ENCODE peak calls at places on chromosomes 16 and 17, in eight cellular contexts. I is stomach, W is K562, R is GM23338, T is prostate gland, S is endothelial cell of umbilical vein, F is GM12891, J is H1. P is an unnamed sample.

GRCh38 chr17:32688221-32688620 is 188.7 kb downstream of the MYO1D start:
- DNase-seq in I (no peak), W (no peak), R (no peak), T (no peak), S (peak), F (no peak), J (no peak), P (no peak)

GRCh38 chr16:86227801-86228200 is 282.5 kb upstream of the FOXF1 start:
- DNase-seq in I (peak), W (no peak), R (no peak), T (no peak), S (no peak), F (no peak), J (no peak), P (no peak)

GRCh38 chr17:74432484-74433391 is 850 bp downstream of the GPRC5C start:
- DNase-seq in I (no peak), W (no peak), R (peak), T (no peak), S (no peak), F (no peak), J (no peak), P (no peak)

GRCh38 chr17:49003557-49004511 is 6.6 kb downstream of the IGF2BP1 start:
- DNase-seq in I (no peak), W (peak), R (peak), T (no peak), S (peak), F (no peak), J (no peak), P (peak)

GRCh38 chr16:71426069-71426879 is 15.6 kb downstream of the TLE7 start:
- DNase-seq in I (no peak), W (peak), R (peak), T (peak), S (peak), F (peak), J (peak), P (no peak)

GRCh38 chr17:2244545-2245525 is 58.8 kb downstream of the SMG6 start:
- DNase-seq in I (peak), W (peak), R (peak), T (peak), S (peak), F (peak), J (peak), P (no peak)

GRCh38 chr16:46885960-46886763 is 2.0 kb downstream of the GPT2 start:
- DNase-seq in I (peak), W (no peak), R (peak), T (peak), S (no peak), F (no peak), J (no peak), P (no peak)

GRCh38 chr16:85935957-85936760 is 37.2 kb downstream of the IRF8 start:
- DNase-seq in I (no peak), W (no peak), R (no peak), T (no peak), S (no peak), F (peak), J (no peak), P (no peak)

GRCh38 chr16:58451263-58451662 is 48.7 kb upstream of the NDRG4 start:
- DNase-seq in I (no peak), W (no peak), R (no peak), T (no peak), S (no peak), F (no peak), J (no peak), P (no peak)

GRCh38 chr17:31068291-31068690 is 26.5 kb upstream of the NF1 start:
- DNase-seq in I (peak), W (peak), R (peak), T (no peak), S (peak), F (no peak), J (no peak), P (no peak)

GRCh38 chr17:20189322-20189721 is 180.2 kb downstream of the SPECC1 start:
- DNase-seq in I (no peak), W (peak), R (no peak), T (no peak), S (no peak), F (no peak), J (no peak), P (no peak)

GRCh38 chr17:57782051-57782490 is 37.0 kb upstream of the CCDC182 start:
- DNase-seq in I (no peak), W (no peak), R (peak), T (no peak), S (peak), F (no peak), J (no peak), P (no peak)

GRCh38 chr16:65415460-65415859 is 293.6 kb upstream of the CDH11 start:
- DNase-seq in I (no peak), W (no peak), R (no peak), T (no peak), S (no peak), F (no peak), J (no peak), P (no peak)

DNA sequence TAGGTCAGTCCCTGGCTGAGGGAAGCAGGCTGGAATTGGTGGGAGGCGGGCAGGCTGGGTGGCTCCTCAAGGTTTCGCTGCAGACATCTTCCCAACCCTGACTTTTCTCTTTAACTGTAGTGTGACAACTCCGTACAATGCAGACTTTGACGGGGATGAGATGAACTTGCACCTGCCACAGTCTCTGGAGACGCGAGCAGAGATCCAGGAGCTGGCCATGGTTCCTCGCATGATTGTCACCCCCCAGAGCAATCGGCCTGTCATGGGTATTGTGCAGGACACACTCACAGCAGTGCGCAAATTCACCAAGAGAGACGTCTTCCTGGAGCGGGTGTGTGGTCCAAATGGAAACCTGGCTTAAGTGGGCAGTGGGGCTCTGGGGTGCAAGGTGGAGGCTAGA is 15.0 kb downstream of the POLR2A start:
- DNase-seq in I (no peak), W (no peak), R (no peak), T (no peak), S (no peak), F (no peak), J (no peak), P (no peak)
- TF ChIP-seq POLR2AphosphoS5 in I (no peak), W (no peak), R (no peak), T (no peak), S (no peak), F (no peak), J (no peak), P (no peak)

GRCh38 chr16:4293822-4294457 is 21.1 kb upstream of the TFAP4 start:
- DNase-seq in I (peak), W (peak), R (peak), T (peak), S (peak), F (no peak), J (no peak), P (no peak)

GRCh38 chr16:4301177-4301576 is 14.7 kb upstream of the GLIS2 start:
- DNase-seq in I (no peak), W (no peak), R (no peak), T (no peak), S (no peak), F (no peak), J (no peak), P (no peak)

GRCh38 chr16:4301968-4302367 is 13.9 kb upstream of the GLIS2 start:
- DNase-seq in I (no peak), W (no peak), R (no peak), T (no peak), S (no peak), F (no peak), J (no peak), P (no peak)

GRCh38 chr16:4297480-4297879 is 18.4 kb upstream of the GLIS2 start:
- DNase-seq in I (no peak), W (no peak), R (no peak), T (no peak), S (no peak), F (no peak), J (no peak), P (no peak)

DNA sequence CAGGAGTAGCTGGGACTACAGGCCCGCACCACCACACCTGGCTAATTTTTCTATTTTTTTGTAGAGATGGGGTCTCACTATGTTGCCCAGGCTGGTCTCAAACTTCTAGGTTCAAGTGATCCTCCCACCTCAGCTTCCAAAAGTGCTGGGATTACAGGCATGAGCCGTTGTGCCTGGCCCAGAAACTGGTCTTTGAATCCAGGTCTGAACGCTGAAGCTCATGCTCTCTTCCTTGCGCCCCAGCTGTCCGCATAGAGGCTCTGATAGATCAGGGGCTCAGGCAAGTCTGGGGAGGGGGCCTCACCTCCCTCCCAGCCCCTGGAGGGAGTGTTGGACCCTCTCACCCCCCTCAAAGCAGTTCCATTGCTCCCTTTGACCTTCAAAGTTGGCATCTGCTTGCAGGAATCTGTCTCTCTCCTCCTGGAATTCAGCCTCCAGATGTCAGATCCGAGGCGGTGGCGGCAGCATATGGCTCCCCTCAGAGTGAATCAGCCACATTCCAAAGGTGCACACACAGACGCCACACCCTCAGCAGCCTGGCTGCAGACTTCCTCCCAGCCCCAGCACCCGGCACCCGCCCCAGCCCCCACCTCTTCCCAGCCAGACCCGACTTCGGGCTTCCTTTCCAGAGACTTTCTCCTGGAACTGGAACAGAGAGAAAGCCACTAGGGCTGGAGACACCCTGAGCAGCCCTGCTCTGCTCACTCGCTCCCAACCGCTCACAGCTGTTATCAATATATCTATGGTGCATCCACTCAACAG is 16.9 kb upstream of the GLIS2 start:
- DNase-seq in I (peak), W (peak), R (peak), T (peak), S (peak), F (no peak), J (no peak), P (no peak)
- TF ChIP-seq POLR2AphosphoS5 in I (no peak), W (no peak), R (no peak), T (no peak), S (peak), F (no peak), J (no peak), P (peak)

DNA sequence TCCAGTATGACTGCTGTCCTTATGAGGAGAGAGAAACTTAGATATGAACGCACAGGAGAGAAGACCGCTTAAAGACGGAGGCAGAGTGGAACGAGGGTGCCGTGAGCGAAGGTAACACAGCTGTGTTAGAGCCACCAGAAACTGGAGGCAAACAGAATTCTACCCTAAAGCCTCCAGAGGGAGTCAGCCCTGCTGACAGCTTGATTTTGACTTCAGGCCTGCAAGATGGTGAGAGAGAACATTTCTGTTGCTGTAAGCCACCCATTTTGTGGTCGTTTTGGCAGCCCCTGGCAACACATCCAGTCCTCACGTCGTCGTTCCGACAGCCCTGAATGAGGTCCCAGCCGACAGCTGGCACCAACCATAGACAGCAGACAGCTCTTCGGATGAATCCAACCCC is 2.8 kb upstream of the SPATA2L start:
- DNase-seq in I (no peak), W (no peak), R (no peak), T (no peak), S (no peak), F (no peak), J (no peak), P (no peak)
- TF ChIP-seq POLR2AphosphoS5 in I (no peak), W (no peak), R (no peak), T (no peak), S (no peak), F (no peak), J (no peak), P (no peak)

GRCh38 chr17:45339646-45340605 is 23.1 kb upstream of the MAP3K14 start:
- DNase-seq in I (no peak), W (no peak), R (no peak), T (no peak), S (no peak), F (no peak), J (no peak), P (peak)

GRCh38 chr17:45341389-45342158 is 24.8 kb upstream of the MAP3K14 start:
- DNase-seq in I (no peak), W (peak), R (peak), T (no peak), S (peak), F (no peak), J (no peak), P (peak)

GRCh38 chr17:45345246-45345553 is 28.4 kb upstream of the MAP3K14 start:
- DNase-seq in I (no peak), W (no peak), R (no peak), T (no peak), S (no peak), F (no peak), J (no peak), P (peak)

GRCh38 chr17:45342871-45343526 is 26.2 kb upstream of the MAP3K14 start:
- DNase-seq in I (no peak), W (no peak), R (no peak), T (no peak), S (no peak), F (no peak), J (no peak), P (peak)

GRCh38 chr17:45342306-45342705 is 25.5 kb upstream of the MAP3K14 start:
- DNase-seq in I (no peak), W (no peak), R (no peak), T (no peak), S (no peak), F (no peak), J (no peak), P (peak)
- TF ChIP-seq POLR2AphosphoS5 in I (no peak), W (no peak), R (no peak), T (no peak), S (no peak), F (no peak), J (no peak), P (no peak)

GRCh38 chr17:73335591-73336503 is 24.0 kb upstream of the CDC42EP4 start:
- DNase-seq in I (peak), W (no peak), R (no peak), T (no peak), S (no peak), F (no peak), J (no peak), P (no peak)

GRCh38 chr17:73338566-73339247 is 26.9 kb upstream of the CDC42EP4 start:
- DNase-seq in I (no peak), W (no peak), R (no peak), T (no peak), S (no peak), F (no peak), J (no peak), P (no peak)

GRCh38 chr17:73338050-73338491 is 26.3 kb upstream of the CDC42EP4 start:
- DNase-seq in I (no peak), W (no peak), R (no peak), T (no peak), S (no peak), F (no peak), J (no peak), P (no peak)

GRCh38 chr17:73336613-73337400 is 25.0 kb upstream of the CDC42EP4 start:
- DNase-seq in I (no peak), W (no peak), R (no peak), T (no peak), S (no peak), F (no peak), J (no peak), P (no peak)

GRCh38 chr17:73334771-73335513 is 23.1 kb upstream of the CDC42EP4 start:
- DNase-seq in I (peak), W (no peak), R (no peak), T (no peak), S (no peak), F (no peak), J (no peak), P (no peak)
- TF ChIP-seq POLR2AphosphoS5 in I (no peak), W (no peak), R (no peak), T (no peak), S (no peak), F (no peak), J (no peak), P (no peak)

DNA sequence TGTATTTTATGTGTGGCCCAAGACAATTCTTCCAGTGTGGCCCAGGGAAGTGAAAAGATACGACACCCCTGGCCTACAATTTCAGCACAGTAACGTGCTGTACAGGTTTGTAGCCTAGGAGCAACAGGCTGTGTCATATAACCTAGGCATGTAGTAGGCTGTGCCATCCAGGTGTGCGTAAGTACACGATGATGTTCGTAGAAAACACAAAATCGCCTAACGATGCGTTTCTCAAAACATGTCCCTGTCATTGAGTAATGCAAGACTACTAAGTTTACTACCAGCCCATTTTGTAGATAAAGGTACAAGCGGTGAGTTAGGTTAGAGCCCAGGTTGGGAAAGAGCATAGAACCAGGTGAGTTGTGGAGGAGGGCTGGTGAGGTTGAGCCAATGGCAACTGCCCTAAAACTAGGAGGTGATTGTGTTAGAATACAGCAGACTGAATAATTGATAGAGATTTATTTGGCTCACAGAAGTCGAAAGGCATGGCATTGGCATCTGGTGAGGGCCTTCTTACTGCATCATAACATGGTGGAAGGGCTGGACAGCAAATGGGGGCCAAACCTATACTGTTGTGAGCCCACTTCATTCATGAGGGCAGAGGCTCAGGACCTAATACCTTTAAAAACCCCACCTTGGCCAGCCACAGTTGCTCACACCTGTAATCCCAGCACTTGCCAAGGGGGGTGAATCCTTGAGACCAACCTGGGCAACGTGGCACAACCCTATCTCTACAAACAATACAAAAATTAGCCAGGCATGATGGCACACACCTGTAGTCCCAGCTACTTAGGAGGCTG is 4.2 kb downstream of the EIF1 start:
- DNase-seq in I (no peak), W (no peak), R (no peak), T (no peak), S (no peak), F (no peak), J (no peak), P (no peak)
- TF ChIP-seq POLR2AphosphoS5 in I (no peak), W (no peak), R (peak), T (no peak), S (peak), F (peak), J (peak), P (no peak)

DNA sequence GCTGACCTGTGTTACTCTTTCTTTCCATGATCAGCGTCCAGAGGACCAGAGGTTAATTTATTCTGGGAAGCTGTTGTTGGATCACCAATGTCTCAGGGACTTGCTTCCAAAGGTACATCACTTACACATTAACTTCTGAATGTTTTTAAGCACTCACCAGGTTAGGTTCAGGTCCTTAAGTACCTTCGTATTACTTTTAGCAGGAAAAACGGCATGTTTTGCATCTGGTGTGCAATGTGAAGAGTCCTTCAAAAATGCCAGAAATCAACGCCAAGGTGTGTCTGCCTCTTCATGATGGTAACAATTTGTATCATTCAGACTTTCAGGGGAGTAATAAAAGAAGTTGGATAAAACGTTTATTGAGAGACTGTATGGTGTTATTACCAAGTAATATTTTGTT is 3.3 kb downstream of the HERPUD1 start:
- DNase-seq in I (no peak), W (no peak), R (no peak), T (no peak), S (no peak), F (no peak), J (no peak), P (no peak)
- TF ChIP-seq POLR2AphosphoS5 in I (no peak), W (no peak), R (no peak), T (no peak), S (no peak), F (no peak), J (no peak), P (no peak)